ENCODE peak calls at places on chromosomes 2 and 18, in seven cellular contexts. V, Z, L, U, A, N and I are unnamed samples.

GRCh38 chr2:109136542-109136941 is 7.5 kb downstream of the SH3RF3 start:
- DNase-seq in N (no peak), L (no peak), U (no peak), A (no peak), V (no peak), Z (no peak), I (no peak)

GRCh38 chr2:169637620-169638019 is 53.5 kb downstream of the PPIG start:
- DNase-seq in V (no peak), Z (no peak), U (no peak), A (peak; percentile 83), N (no peak), L (no peak), I (no peak)

GRCh38 chr2:217293607-217294006 is 433.7 kb upstream of the TNP1 start:
- DNase-seq in U (no peak), N (no peak), A (no peak), V (no peak), Z (no peak), L (no peak), I (no peak)

GRCh38 chr2:64101141-64101591 is 43.1 kb downstream of the PELI1 start:
- DNase-seq in V (no peak), A (peak; percentile 66), L (no peak), Z (no peak), N (peak; percentile 26), U (no peak), I (no peak)

GRCh38 chr2:60852282-60852860 is 29.0 kb upstream of the REL start:
- DNase-seq in Z (no peak), A (no peak), U (no peak), L (peak; percentile 63), V (no peak), N (no peak), I (no peak)

GRCh38 chr2:232551289-232551688 is 800 bp downstream of the EIF4E2 start:
- DNase-seq in L (no peak), V (no peak), N (no peak), U (peak; percentile 29), A (no peak), Z (no peak), I (no peak)

GRCh38 chr2:37614061-37614802 is 57.2 kb downstream of the CDC42EP3 start:
- DNase-seq in L (peak; percentile 52), A (peak; percentile 92), V (no peak), Z (no peak), N (no peak), U (no peak), I (no peak)

GRCh38 chr2:26978061-26978596 is 7.7 kb downstream of the MAPRE3 start:
- DNase-seq in U (no peak), Z (no peak), A (no peak), N (no peak), L (no peak), V (no peak), I (no peak)

GRCh38 chr2:162317910-162318279 is 589 bp downstream of the IFIH1 start:
- DNase-seq in V (no peak), L (no peak), Z (peak; percentile 22), N (no peak), U (peak; percentile 30), A (peak; percentile 40), I (no peak)

GRCh38 chr2:227079726-227080125 is 84.3 kb downstream of the COL4A4 start:
- DNase-seq in N (no peak), A (peak; percentile 2), L (no peak), U (no peak), V (no peak), Z (no peak), I (no peak)

GRCh38 chr2:17557596-17557995 is 17.1 kb downstream of the VSNL1 start:
- DNase-seq in N (no peak), Z (no peak), L (no peak), A (no peak), V (no peak), U (no peak), I (no peak)

GRCh38 chr2:195049372-195050031 is 607.5 kb upstream of the SLC39A10 start:
- DNase-seq in A (peak; percentile 26), L (no peak), U (no peak), Z (no peak), N (no peak), V (no peak), I (no peak)

GRCh38 chr2:107337209-107337898 is 451.4 kb upstream of the ST6GAL2 start:
- DNase-seq in N (peak; percentile 90), U (no peak), A (peak; percentile 84), Z (no peak), L (peak; percentile 37), V (no peak), I (no peak)

GRCh38 chr2:151051584-151052220 is 210.0 kb downstream of the RBM43 start:
- DNase-seq in A (peak; percentile 75), L (peak; percentile 46), N (peak; percentile 57), V (peak; percentile 14), U (peak; percentile 34), Z (no peak), I (peak; percentile 31)

GRCh38 chr2:45913539-45913938 is 262.1 kb downstream of the PRKCE start:
- DNase-seq in N (no peak), U (no peak), L (no peak), V (no peak), Z (no peak), A (no peak), I (no peak)

GRCh38 chr2:237996041-237996593 is 29.3 kb downstream of the UBE2F start:
- DNase-seq in V (no peak), N (no peak), A (peak; percentile 68), U (no peak), L (no peak), Z (no peak), I (no peak)

GRCh38 chr18:66226782-66227181 is 377.1 kb downstream of the CDH19 start:
- DNase-seq in Z (no peak), V (no peak), U (no peak), N (no peak), A (no peak), L (no peak), I (no peak)

GRCh38 chr2:240435955-240436625 is 627 bp downstream of the GPC1 start:
- DNase-seq in A (peak; percentile 24), V (no peak), L (no peak), N (no peak), U (no peak), Z (no peak), I (no peak)

GRCh38 chr2:50344509-50345106 is 687.3 kb downstream of the NRXN1 start:
- DNase-seq in L (no peak), V (no peak), U (no peak), Z (no peak), A (no peak), N (no peak), I (no peak)

GRCh38 chr2:205892141-205893064 is 193.6 kb downstream of the INO80D start:
- DNase-seq in A (peak; percentile 41), N (no peak), L (no peak), U (no peak), V (no peak), Z (no peak), I (no peak)

GRCh38 chr2:239593965-239594771 is 193.3 kb upstream of the HDAC4 start:
- DNase-seq in L (no peak), N (no peak), Z (no peak), U (no peak), V (no peak), A (no peak), I (no peak)

GRCh38 chr2:152584301-152584700 is 133.0 kb downstream of the PRPF40A start:
- DNase-seq in Z (no peak), N (no peak), A (peak; percentile 35), U (no peak), L (no peak), V (no peak), I (no peak)